ENCODE peak calls at places on chromosomes 6 and 20, in eight cellular contexts. One of them, this sample, is unnamed.

GRCh38 chr6:131792091-131792496 is 15.7 kb upstream of the ENPP1 start:
- DNase-seq in ovary: no peak
- DNase-seq in heart left ventricle: no peak
- DNase-seq in colonic mucosa: no peak
- DNase-seq in GM23338: peak; percentile 48
- DNase-seq in endodermal cell: peak; percentile 67
- DNase-seq in GM12878: no peak
- DNase-seq in CD8-positive, alpha-beta T cell: no peak
- DNase-seq in this sample: peak; percentile 6

GRCh38 chr6:137518584-137518983 is 24.4 kb upstream of the OLIG3 start:
- DNase-seq in ovary: no peak
- DNase-seq in GM23338: peak; percentile 50
- DNase-seq in colonic mucosa: no peak
- DNase-seq in heart left ventricle: no peak
- DNase-seq in GM12878: no peak
- DNase-seq in CD8-positive, alpha-beta T cell: no peak
- DNase-seq in endodermal cell: peak; percentile 88
- DNase-seq in this sample: no peak

GRCh38 chr6:37628611-37629320 is 68.9 kb downstream of the MDGA1 start:
- DNase-seq in ovary: no peak
- DNase-seq in GM23338: no peak
- DNase-seq in endodermal cell: no peak
- DNase-seq in CD8-positive, alpha-beta T cell: no peak
- DNase-seq in heart left ventricle: no peak
- DNase-seq in GM12878: no peak
- DNase-seq in colonic mucosa: no peak
- DNase-seq in this sample: no peak

GRCh38 chr6:34385793-34386195 is 6.7 kb downstream of the NUDT3 start:
- DNase-seq in ovary: no peak
- DNase-seq in GM23338: no peak
- DNase-seq in GM12878: no peak
- DNase-seq in CD8-positive, alpha-beta T cell: no peak
- DNase-seq in endodermal cell: no peak
- DNase-seq in colonic mucosa: no peak
- DNase-seq in heart left ventricle: no peak
- DNase-seq in this sample: no peak

GRCh38 chr20:16877053-16877554 is 128.9 kb downstream of the OTOR start:
- DNase-seq in heart left ventricle: no peak
- DNase-seq in ovary: no peak
- DNase-seq in endodermal cell: no peak
- DNase-seq in GM12878: no peak
- DNase-seq in CD8-positive, alpha-beta T cell: no peak
- DNase-seq in colonic mucosa: no peak
- DNase-seq in GM23338: no peak
- DNase-seq in this sample: no peak

GRCh38 chr6:45714795-45715507 is 300.7 kb downstream of the CLIC5 start:
- DNase-seq in colonic mucosa: peak; percentile 63
- DNase-seq in ovary: peak; percentile 54
- DNase-seq in heart left ventricle: peak; percentile 42
- DNase-seq in GM23338: peak; percentile 92
- DNase-seq in endodermal cell: peak; percentile 82
- DNase-seq in GM12878: peak; percentile 48
- DNase-seq in CD8-positive, alpha-beta T cell: peak; percentile 28
- DNase-seq in this sample: peak; percentile 75

GRCh38 chr6:117615981-117616961 is 14.0 kb upstream of the GOPC start:
- DNase-seq in endodermal cell: peak; percentile 82
- DNase-seq in GM23338: peak; percentile 92
- DNase-seq in ovary: no peak
- DNase-seq in heart left ventricle: no peak
- DNase-seq in GM12878: no peak
- DNase-seq in colonic mucosa: no peak
- DNase-seq in CD8-positive, alpha-beta T cell: peak; percentile 18
- DNase-seq in this sample: peak; percentile 96

GRCh38 chr6:54980511-54981275 is 134.1 kb downstream of the FAM83B start:
- DNase-seq in CD8-positive, alpha-beta T cell: no peak
- DNase-seq in colonic mucosa: no peak
- DNase-seq in GM12878: no peak
- DNase-seq in endodermal cell: no peak
- DNase-seq in GM23338: no peak
- DNase-seq in heart left ventricle: no peak
- DNase-seq in ovary: no peak
- DNase-seq in this sample: no peak

GRCh38 chr6:63816979-63817436 is 181.4 kb downstream of the PHF3 start:
- DNase-seq in GM12878: no peak
- DNase-seq in endodermal cell: peak; percentile 72
- DNase-seq in GM23338: peak; percentile 68
- DNase-seq in colonic mucosa: no peak
- DNase-seq in CD8-positive, alpha-beta T cell: no peak
- DNase-seq in heart left ventricle: no peak
- DNase-seq in ovary: no peak
- DNase-seq in this sample: no peak

GRCh38 chr6:96466149-96466863 is 55.3 kb upstream of the UFL1 start:
- DNase-seq in GM12878: no peak
- DNase-seq in GM23338: no peak
- DNase-seq in CD8-positive, alpha-beta T cell: no peak
- DNase-seq in heart left ventricle: no peak
- DNase-seq in colonic mucosa: no peak
- DNase-seq in ovary: no peak
- DNase-seq in endodermal cell: no peak
- DNase-seq in this sample: no peak

GRCh38 chr6:133977983-133978895 is 25.2 kb downstream of the TBPL1 start:
- DNase-seq in colonic mucosa: no peak
- DNase-seq in CD8-positive, alpha-beta T cell: no peak
- DNase-seq in ovary: peak; percentile 24
- DNase-seq in GM12878: no peak
- DNase-seq in endodermal cell: no peak
- DNase-seq in GM23338: no peak
- DNase-seq in heart left ventricle: no peak
- DNase-seq in this sample: no peak

GRCh38 chr6:137056121-137056880 is 11.5 kb upstream of the IL20RA start:
- DNase-seq in endodermal cell: no peak
- DNase-seq in GM23338: no peak
- DNase-seq in CD8-positive, alpha-beta T cell: no peak
- DNase-seq in GM12878: no peak
- DNase-seq in ovary: no peak
- DNase-seq in colonic mucosa: no peak
- DNase-seq in heart left ventricle: no peak
- DNase-seq in this sample: no peak

GRCh38 chr6:166541366-166541765 is 45.1 kb downstream of the RAMACL start:
- DNase-seq in GM12878: no peak
- DNase-seq in colonic mucosa: no peak
- DNase-seq in endodermal cell: no peak
- DNase-seq in ovary: no peak
- DNase-seq in CD8-positive, alpha-beta T cell: no peak
- DNase-seq in heart left ventricle: no peak
- DNase-seq in GM23338: no peak
- DNase-seq in this sample: no peak

GRCh38 chr6:56364482-56365313 is 117.3 kb upstream of the COL21A1 start:
- DNase-seq in colonic mucosa: no peak
- DNase-seq in CD8-positive, alpha-beta T cell: no peak
- DNase-seq in GM12878: no peak
- DNase-seq in GM23338: no peak
- DNase-seq in endodermal cell: no peak
- DNase-seq in ovary: no peak
- DNase-seq in heart left ventricle: no peak
- DNase-seq in this sample: no peak

GRCh38 chr6:8494730-8495129 is 59.4 kb upstream of the SLC35B3 start:
- DNase-seq in GM23338: no peak
- DNase-seq in endodermal cell: no peak
- DNase-seq in CD8-positive, alpha-beta T cell: no peak
- DNase-seq in colonic mucosa: no peak
- DNase-seq in heart left ventricle: no peak
- DNase-seq in ovary: no peak
- DNase-seq in GM12878: no peak
- DNase-seq in this sample: no peak

GRCh38 chr6:150667977-150668716 is 68.5 kb downstream of the PLEKHG1 start:
- DNase-seq in GM23338: peak; percentile 47
- DNase-seq in CD8-positive, alpha-beta T cell: no peak
- DNase-seq in colonic mucosa: peak; percentile 92
- DNase-seq in heart left ventricle: peak; percentile 90
- DNase-seq in ovary: peak; percentile 94
- DNase-seq in GM12878: no peak
- DNase-seq in endodermal cell: no peak
- DNase-seq in this sample: peak; percentile 75

GRCh38 chr20:37502654-37503053 is 18.4 kb upstream of the NNAT start:
- DNase-seq in ovary: no peak
- DNase-seq in GM12878: no peak
- DNase-seq in heart left ventricle: no peak
- DNase-seq in endodermal cell: no peak
- DNase-seq in colonic mucosa: no peak
- DNase-seq in CD8-positive, alpha-beta T cell: no peak
- DNase-seq in GM23338: no peak
- DNase-seq in this sample: no peak

GRCh38 chr6:104954091-104954797 is 2.7 kb upstream of the LIN28B start:
- DNase-seq in endodermal cell: no peak
- DNase-seq in ovary: no peak
- DNase-seq in GM12878: no peak
- DNase-seq in GM23338: peak; percentile 56
- DNase-seq in CD8-positive, alpha-beta T cell: no peak
- DNase-seq in heart left ventricle: no peak
- DNase-seq in colonic mucosa: no peak
- DNase-seq in this sample: no peak

DNA sequence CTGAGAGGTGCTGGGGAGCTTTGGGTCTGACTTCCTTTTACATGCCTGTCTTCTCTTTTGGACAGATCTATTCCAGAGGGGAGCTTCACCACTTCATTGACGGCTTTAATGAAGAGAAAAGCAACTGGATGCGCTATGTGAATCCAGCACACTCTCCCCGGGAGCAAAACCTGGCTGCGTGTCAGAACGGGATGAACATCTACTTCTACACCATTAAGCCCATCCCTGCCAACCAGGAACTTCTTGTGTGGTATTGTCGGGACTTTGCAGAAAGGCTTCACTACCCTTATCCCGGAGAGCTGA is 13.1 kb downstream of the PRDM1 start:
- DNase-seq in heart left ventricle: no peak
- DNase-seq in GM23338: no peak
- DNase-seq in CD8-positive, alpha-beta T cell: no peak
- DNase-seq in GM12878: no peak
- DNase-seq in ovary: no peak
- DNase-seq in colonic mucosa: peak; percentile 58
- DNase-seq in endodermal cell: no peak
- DNase-seq in this sample: no peak
- H3K4me1 ChIP-seq in heart left ventricle: peaks cover 11% of the 10 kb centered on the region
- H3K4me1 ChIP-seq in GM23338: peaks cover 43% of the 10 kb centered on the region
- H3K4me1 ChIP-seq in CD8-positive, alpha-beta T cell: peaks cover 53% of the 10 kb centered on the region
- H3K4me1 ChIP-seq in GM12878: peaks cover 48% of the 10 kb centered on the region
- H3K4me1 ChIP-seq in ovary: peaks cover 4% of the 10 kb centered on the region
- H3K4me1 ChIP-seq in colonic mucosa: no peaks in the 10 kb centered on the region
- H3K4me1 ChIP-seq in endodermal cell: peaks cover 13% of the 10 kb centered on the region
- H3K4me1 ChIP-seq in this sample: peaks cover 17% of the 10 kb centered on the region

DNA sequence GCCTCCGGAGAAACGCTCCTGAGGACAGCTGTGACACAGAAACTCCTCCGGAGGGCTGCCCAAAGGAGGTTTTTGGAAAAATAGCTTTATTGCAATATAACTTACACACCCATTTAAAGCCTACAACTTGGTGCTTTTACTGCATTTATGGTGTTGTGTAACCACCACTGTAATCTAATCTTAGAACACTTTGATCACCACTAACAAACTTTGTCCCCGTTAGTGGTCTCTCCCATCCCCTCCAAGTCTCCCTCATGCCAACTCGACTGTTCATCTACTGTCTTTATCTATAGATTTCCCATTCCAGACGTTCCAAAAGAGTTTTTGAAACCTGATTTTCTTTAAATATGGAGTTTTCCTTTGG is 62.8 kb downstream of the SYNJ2 start:
- DNase-seq in ovary: no peak
- DNase-seq in GM12878: no peak
- DNase-seq in colonic mucosa: no peak
- DNase-seq in heart left ventricle: no peak
- DNase-seq in endodermal cell: no peak
- DNase-seq in CD8-positive, alpha-beta T cell: no peak
- DNase-seq in GM23338: no peak
- DNase-seq in this sample: no peak
- H3K4me1 ChIP-seq in ovary: peaks cover 20% of the 10 kb centered on the region
- H3K4me1 ChIP-seq in GM12878: peaks cover 15% of the 10 kb centered on the region
- H3K4me1 ChIP-seq in colonic mucosa: peaks cover 11% of the 10 kb centered on the region
- H3K4me1 ChIP-seq in heart left ventricle: peaks cover 54% of the 10 kb centered on the region
- H3K4me1 ChIP-seq in endodermal cell: peaks cover 8% of the 10 kb centered on the region
- H3K4me1 ChIP-seq in CD8-positive, alpha-beta T cell: peaks cover 23% of the 10 kb centered on the region
- H3K4me1 ChIP-seq in GM23338: no peaks in the 10 kb centered on the region
- H3K4me1 ChIP-seq in this sample: peaks cover 56% of the 10 kb centered on the region

GRCh38 chr20:19976595-19977372 is 40.4 kb upstream of the NAA20 start:
- DNase-seq in endodermal cell: peak; percentile 81
- DNase-seq in colonic mucosa: no peak
- DNase-seq in heart left ventricle: peak; percentile 71
- DNase-seq in GM23338: no peak
- DNase-seq in GM12878: no peak
- DNase-seq in CD8-positive, alpha-beta T cell: no peak
- DNase-seq in ovary: peak; percentile 58
- DNase-seq in this sample: peak; percentile 91
- H3K4me1 ChIP-seq in endodermal cell: peaks cover 6% of the 10 kb centered on the region
- H3K4me1 ChIP-seq in colonic mucosa: no peaks in the 10 kb centered on the region
- H3K4me1 ChIP-seq in heart left ventricle: peaks cover 94% of the 10 kb centered on the region
- H3K4me1 ChIP-seq in GM23338: no peaks in the 10 kb centered on the region
- H3K4me1 ChIP-seq in GM12878: no peaks in the 10 kb centered on the region
- H3K4me1 ChIP-seq in CD8-positive, alpha-beta T cell: no peaks in the 10 kb centered on the region
- H3K4me1 ChIP-seq in ovary: peaks cover 20% of the 10 kb centered on the region
- H3K4me1 ChIP-seq in this sample: peaks cover 70% of the 10 kb centered on the region

GRCh38 chr6:85673198-85674139 is 30.8 kb upstream of the SYNCRIP start:
- DNase-seq in colonic mucosa: no peak
- DNase-seq in heart left ventricle: no peak
- DNase-seq in GM23338: peak; percentile 20
- DNase-seq in GM12878: no peak
- DNase-seq in endodermal cell: no peak
- DNase-seq in CD8-positive, alpha-beta T cell: no peak
- DNase-seq in ovary: no peak
- DNase-seq in this sample: no peak

GRCh38 chr6:85672050-85672449 is 29.4 kb upstream of the SYNCRIP start:
- DNase-seq in GM12878: no peak
- DNase-seq in heart left ventricle: no peak
- DNase-seq in colonic mucosa: no peak
- DNase-seq in GM23338: peak; percentile 38
- DNase-seq in endodermal cell: no peak
- DNase-seq in ovary: no peak
- DNase-seq in CD8-positive, alpha-beta T cell: no peak
- DNase-seq in this sample: no peak

GRCh38 chr6:85670573-85670972 is 27.9 kb upstream of the SYNCRIP start:
- DNase-seq in colonic mucosa: no peak
- DNase-seq in GM23338: peak; percentile 5
- DNase-seq in ovary: no peak
- DNase-seq in endodermal cell: no peak
- DNase-seq in GM12878: no peak
- DNase-seq in CD8-positive, alpha-beta T cell: no peak
- DNase-seq in heart left ventricle: no peak
- DNase-seq in this sample: no peak

GRCh38 chr6:85674604-85675003 is 31.9 kb upstream of the SYNCRIP start:
- DNase-seq in GM12878: no peak
- DNase-seq in endodermal cell: no peak
- DNase-seq in CD8-positive, alpha-beta T cell: no peak
- DNase-seq in GM23338: peak; percentile 15
- DNase-seq in heart left ventricle: no peak
- DNase-seq in colonic mucosa: no peak
- DNase-seq in ovary: no peak
- DNase-seq in this sample: no peak

DNA sequence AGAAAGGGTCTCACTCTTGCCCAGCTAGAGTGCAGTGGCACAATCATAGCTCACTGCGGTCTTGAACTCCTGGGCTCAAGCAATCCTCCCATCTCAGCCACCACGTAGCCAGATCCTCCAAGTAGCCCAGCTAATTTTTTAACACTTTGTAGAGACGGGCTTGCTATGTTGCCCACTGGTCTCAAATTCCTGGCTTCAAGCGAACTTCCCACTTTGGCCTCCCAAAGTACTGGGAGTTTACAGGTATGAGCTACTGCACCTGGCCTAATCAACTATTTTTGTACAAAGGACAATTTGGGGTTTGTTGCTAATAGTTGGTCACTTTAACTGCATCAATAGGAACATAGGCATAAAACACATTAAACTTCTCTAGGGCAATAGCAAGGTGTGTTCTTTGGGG is 29.9 kb upstream of the SYNCRIP start:
- DNase-seq in GM23338: peak; percentile 38
- DNase-seq in CD8-positive, alpha-beta T cell: no peak
- DNase-seq in heart left ventricle: no peak
- DNase-seq in endodermal cell: peak; percentile 50
- DNase-seq in ovary: no peak
- DNase-seq in colonic mucosa: no peak
- DNase-seq in GM12878: no peak
- DNase-seq in this sample: no peak
- H3K4me1 ChIP-seq in GM23338: peaks cover 28% of the 10 kb centered on the region
- H3K4me1 ChIP-seq in CD8-positive, alpha-beta T cell: peaks cover 55% of the 10 kb centered on the region
- H3K4me1 ChIP-seq in heart left ventricle: peaks cover 37% of the 10 kb centered on the region
- H3K4me1 ChIP-seq in endodermal cell: no peaks in the 10 kb centered on the region
- H3K4me1 ChIP-seq in ovary: peaks cover 7% of the 10 kb centered on the region
- H3K4me1 ChIP-seq in colonic mucosa: peaks cover 5% of the 10 kb centered on the region
- H3K4me1 ChIP-seq in GM12878: peaks cover 31% of the 10 kb centered on the region
- H3K4me1 ChIP-seq in this sample: peaks cover 38% of the 10 kb centered on the region